ENCODE peak calls at places on chromosomes 7 and 10, in five cellular contexts. One of them, this sample, is unnamed.

GRCh38 chr10:101567165-101568006 is 20.7 kb downstream of the POLL start:
- DNase-seq in astrocyte: no peak
- DNase-seq in GM12892: no peak
- DNase-seq in C1 segment of cervical spinal cord: no peak
- DNase-seq in iPS-NIHi11: no peak
- DNase-seq in this sample: no peak

GRCh38 chr10:4038000-4038399 is 253.0 kb upstream of the KLF6 start:
- DNase-seq in astrocyte: no peak
- DNase-seq in iPS-NIHi11: no peak
- DNase-seq in GM12892: no peak
- DNase-seq in C1 segment of cervical spinal cord: no peak
- DNase-seq in this sample: no peak

GRCh38 chr10:83764681-83765080 is 374.6 kb upstream of the GHITM start:
- DNase-seq in astrocyte: peak
- DNase-seq in iPS-NIHi11: no peak
- DNase-seq in GM12892: no peak
- DNase-seq in C1 segment of cervical spinal cord: no peak
- DNase-seq in this sample: no peak

GRCh38 chr7:122532406-122533269 is 166.3 kb downstream of the RNF133 start:
- DNase-seq in iPS-NIHi11: peak
- DNase-seq in C1 segment of cervical spinal cord: no peak
- DNase-seq in astrocyte: no peak
- DNase-seq in GM12892: no peak
- DNase-seq in this sample: peak

GRCh38 chr10:69065406-69066361 is 22.2 kb upstream of the SRGN start:
- DNase-seq in C1 segment of cervical spinal cord: no peak
- DNase-seq in iPS-NIHi11: no peak
- DNase-seq in GM12892: no peak
- DNase-seq in astrocyte: peak
- DNase-seq in this sample: no peak

GRCh38 chr10:122279725-122280141 is 8.6 kb downstream of the BTBD16 start:
- DNase-seq in C1 segment of cervical spinal cord: no peak
- DNase-seq in iPS-NIHi11: peak
- DNase-seq in astrocyte: peak
- DNase-seq in GM12892: no peak
- DNase-seq in this sample: peak

GRCh38 chr7:9148687-9149086 is 715.3 kb downstream of the NXPH1 start:
- DNase-seq in iPS-NIHi11: no peak
- DNase-seq in GM12892: no peak
- DNase-seq in astrocyte: no peak
- DNase-seq in C1 segment of cervical spinal cord: no peak
- DNase-seq in this sample: no peak

GRCh38 chr7:103073989-103074518 is 542 bp downstream of the FBXL13 start:
- DNase-seq in iPS-NIHi11: no peak
- DNase-seq in C1 segment of cervical spinal cord: no peak
- DNase-seq in GM12892: no peak
- DNase-seq in astrocyte: no peak
- DNase-seq in this sample: no peak

GRCh38 chr7:2437136-2437535 is 33.7 kb downstream of the CHST12 start:
- DNase-seq in astrocyte: no peak
- DNase-seq in GM12892: no peak
- DNase-seq in iPS-NIHi11: no peak
- DNase-seq in C1 segment of cervical spinal cord: no peak
- DNase-seq in this sample: no peak

GRCh38 chr10:99827906-99828305 is 45.5 kb downstream of the ABCC2 start:
- DNase-seq in C1 segment of cervical spinal cord: no peak
- DNase-seq in iPS-NIHi11: no peak
- DNase-seq in GM12892: no peak
- DNase-seq in astrocyte: peak
- DNase-seq in this sample: no peak

GRCh38 chr7:25852249-25852994 is 299.6 kb upstream of the NFE2L3 start:
- DNase-seq in iPS-NIHi11: no peak
- DNase-seq in astrocyte: no peak
- DNase-seq in GM12892: no peak
- DNase-seq in C1 segment of cervical spinal cord: no peak
- DNase-seq in this sample: no peak

GRCh38 chr7:71414490-71414889 is 282.5 kb downstream of the GALNT17 start:
- DNase-seq in iPS-NIHi11: no peak
- DNase-seq in astrocyte: no peak
- DNase-seq in GM12892: no peak
- DNase-seq in C1 segment of cervical spinal cord: no peak
- DNase-seq in this sample: no peak

GRCh38 chr10:77281719-77282118 is 355.9 kb downstream of the KCNMA1 start:
- DNase-seq in GM12892: no peak
- DNase-seq in iPS-NIHi11: no peak
- DNase-seq in C1 segment of cervical spinal cord: no peak
- DNase-seq in astrocyte: no peak
- DNase-seq in this sample: no peak

GRCh38 chr10:124155781-124156401 is 62.5 kb upstream of the CHST15 start:
- DNase-seq in GM12892: no peak
- DNase-seq in astrocyte: peak
- DNase-seq in C1 segment of cervical spinal cord: no peak
- DNase-seq in iPS-NIHi11: peak
- DNase-seq in this sample: no peak

GRCh38 chr7:27204851-27205322 is 5.0 kb upstream of the HOXA13 start:
- DNase-seq in C1 segment of cervical spinal cord: no peak
- DNase-seq in astrocyte: no peak
- DNase-seq in GM12892: no peak
- DNase-seq in iPS-NIHi11: no peak
- DNase-seq in this sample: no peak

GRCh38 chr10:22611425-22612111 is 102.8 kb downstream of the PIP4K2A start:
- DNase-seq in astrocyte: no peak
- DNase-seq in C1 segment of cervical spinal cord: no peak
- DNase-seq in GM12892: no peak
- DNase-seq in iPS-NIHi11: no peak
- DNase-seq in this sample: no peak

GRCh38 chr7:25495342-25495855 is 267.1 kb upstream of the NPVF start:
- DNase-seq in astrocyte: no peak
- DNase-seq in iPS-NIHi11: no peak
- DNase-seq in C1 segment of cervical spinal cord: no peak
- DNase-seq in GM12892: no peak
- DNase-seq in this sample: peak

GRCh38 chr7:94511763-94512162 is 2.2 kb downstream of the CASD1 start:
- DNase-seq in GM12892: no peak
- DNase-seq in C1 segment of cervical spinal cord: no peak
- DNase-seq in iPS-NIHi11: no peak
- DNase-seq in astrocyte: peak
- DNase-seq in this sample: no peak

GRCh38 chr10:103542764-103543616 is 49.5 kb downstream of the NEURL1 start:
- DNase-seq in iPS-NIHi11: peak
- DNase-seq in GM12892: no peak
- DNase-seq in astrocyte: peak
- DNase-seq in C1 segment of cervical spinal cord: no peak
- DNase-seq in this sample: no peak

GRCh38 chr10:12550994-12551393 is 201.6 kb downstream of the CAMK1D start:
- DNase-seq in astrocyte: no peak
- DNase-seq in GM12892: no peak
- DNase-seq in iPS-NIHi11: no peak
- DNase-seq in C1 segment of cervical spinal cord: no peak
- DNase-seq in this sample: no peak

GRCh38 chr7:13874783-13875182 is 114.7 kb downstream of the ETV1 start:
- DNase-seq in astrocyte: peak
- DNase-seq in C1 segment of cervical spinal cord: no peak
- DNase-seq in GM12892: no peak
- DNase-seq in iPS-NIHi11: no peak
- DNase-seq in this sample: no peak